ENCODE peak calls at places on chromosome 20, in ten cellular contexts. I is stromal cell of bone marrow; M is stimulated activated CD4-positive, alpha-beta T cell treated with anti-CD3 and anti-CD28 coated beads, TNF-alpha, amount 100 ng/mL, for 1 hour; P is iris pigment epithelial cell; Z is NCI-H1417; W is left lung; T is endothelial cell; R is mucosa of gallbladder; V is heart right ventricle; G is colonic mucosa. K is an unnamed sample.

GRCh38 chr20:2142649-2143048 is 41.0 kb downstream of the STK35 start:
- DNase-seq in I (no peak), M (no peak), P (no peak), Z (no peak), W (no peak), T (no peak), R (no peak), V (peak), G (no peak), K (no peak)

GRCh38 chr20:20498081-20498861 is 130.4 kb downstream of the INSM1 start:
- DNase-seq in I (no peak), M (no peak), P (peak), Z (no peak), W (no peak), T (no peak), R (no peak), V (no peak), G (no peak), K (no peak)

GRCh38 chr20:63940472-63941266 is 15.5 kb downstream of the UCKL1 start:
- DNase-seq in I (no peak), M (no peak), P (no peak), Z (no peak), W (no peak), T (peak), R (no peak), V (no peak), G (no peak), K (no peak)

GRCh38 chr20:31637660-31638059 is at the start of gene COX4I2:
- DNase-seq in I (no peak), M (no peak), P (no peak), Z (no peak), W (no peak), T (no peak), R (no peak), V (peak), G (no peak), K (no peak)

GRCh38 chr20:13098720-13099355 is 90.1 kb downstream of the SPTLC3 start:
- DNase-seq in I (no peak), M (no peak), P (no peak), Z (no peak), W (no peak), T (no peak), R (no peak), V (no peak), G (no peak), K (no peak)

GRCh38 chr20:43383026-43383795 is 74.5 kb upstream of the SRSF6 start:
- DNase-seq in I (no peak), M (no peak), P (no peak), Z (no peak), W (no peak), T (no peak), R (no peak), V (peak), G (no peak), K (no peak)

GRCh38 chr20:13302647-13303425 is 81.8 kb downstream of the ISM1 start:
- DNase-seq in I (no peak), M (peak), P (peak), Z (peak), W (no peak), T (peak), R (no peak), V (no peak), G (peak), K (no peak)

GRCh38 chr20:33653900-33654596 is 8.1 kb upstream of the C20orf144 start:
- DNase-seq in I (no peak), M (no peak), P (no peak), Z (peak), W (peak), T (no peak), R (peak), V (no peak), G (peak), K (no peak)

GRCh38 chr20:25129908-25130307 is 48.0 kb upstream of the VSX1 start:
- DNase-seq in I (no peak), M (no peak), P (no peak), Z (no peak), W (no peak), T (no peak), R (no peak), V (no peak), G (no peak), K (no peak)

GRCh38 chr20:14860410-14860814 is 523.0 kb upstream of the FLRT3 start:
- DNase-seq in I (no peak), M (no peak), P (no peak), Z (peak), W (no peak), T (no peak), R (no peak), V (no peak), G (no peak), K (no peak)

GRCh38 chr20:62025394-62025793 is 40.3 kb downstream of the TAF4 start:
- DNase-seq in I (no peak), M (no peak), P (peak), Z (no peak), W (no peak), T (no peak), R (no peak), V (no peak), G (no peak), K (no peak)

GRCh38 chr20:3479759-3480615 is 9.2 kb downstream of the ATRN start:
- DNase-seq in I (no peak), M (no peak), P (no peak), Z (no peak), W (no peak), T (no peak), R (no peak), V (no peak), G (no peak), K (no peak)

GRCh38 chr20:8190043-8190880 is 58.2 kb downstream of the PLCB1 start:
- DNase-seq in I (no peak), M (no peak), P (no peak), Z (no peak), W (no peak), T (no peak), R (no peak), V (no peak), G (no peak), K (no peak)

GRCh38 chr20:8368680-8369079 is 236.6 kb downstream of the PLCB1 start:
- DNase-seq in I (no peak), M (no peak), P (no peak), Z (no peak), W (no peak), T (no peak), R (no peak), V (no peak), G (no peak), K (no peak)

GRCh38 chr20:36861875-36862801 is 13.8 kb upstream of the TLDC2 start:
- DNase-seq in I (peak), M (no peak), P (peak), Z (peak), W (peak), T (no peak), R (peak), V (peak), G (peak), K (peak)

GRCh38 chr20:34111057-34111711 is 859 bp downstream of the EIF2S2 start:
- DNase-seq in I (peak), M (peak), P (peak), Z (no peak), W (peak), T (peak), R (no peak), V (peak), G (peak), K (no peak)

GRCh38 chr20:4667371-4667773 is 54.3 kb upstream of the PRND start:
- DNase-seq in I (no peak), M (no peak), P (no peak), Z (no peak), W (no peak), T (no peak), R (no peak), V (no peak), G (no peak), K (no peak)

GRCh38 chr20:62635852-62636251 is 6.5 kb upstream of the SLCO4A1 start:
- DNase-seq in I (no peak), M (no peak), P (no peak), Z (no peak), W (no peak), T (no peak), R (no peak), V (no peak), G (no peak), K (no peak)

GRCh38 chr20:25014816-25015215 is 22.3 kb upstream of the APMAP start:
- DNase-seq in I (no peak), M (no peak), P (no peak), Z (no peak), W (peak), T (no peak), R (no peak), V (no peak), G (no peak), K (peak)

GRCh38 chr20:60857708-60858107 is 394.4 kb upstream of the CDH4 start:
- DNase-seq in I (peak), M (no peak), P (peak), Z (no peak), W (no peak), T (no peak), R (no peak), V (no peak), G (no peak), K (no peak)

GRCh38 chr20:62732766-62733165 is 24.1 kb downstream of the NTSR1 start:
- DNase-seq in I (no peak), M (no peak), P (no peak), Z (no peak), W (peak), T (no peak), R (no peak), V (no peak), G (no peak), K (peak)

GRCh38 chr20:47503685-47504084 is 2.0 kb downstream of the NCOA3 start:
- DNase-seq in I (no peak), M (no peak), P (no peak), Z (no peak), W (no peak), T (no peak), R (no peak), V (no peak), G (no peak), K (no peak)

K was measured in sciatic nerve.